ENCODE peak calls at places on chromosomes 16 and 17, in seven cellular contexts. G is transverse colon; I is body of pancreas; M is cardiac muscle cell; P is uterus; W is CD8-positive, alpha-beta T cell; T is suprapubic skin. Q is an unnamed sample. For H3K4me1, the result is how much of the 10 kb centered on the place peaks cover.

GRCh38 chr16:31200821-31201510 is 1.6 kb downstream of the PYCARD start:
- DNase-seq in G (no peak), I (no peak), M (no peak), P (no peak), W (peak), T (no peak), Q (no peak)

GRCh38 chr17:82608816-82609215 is 39.4 kb downstream of the WDR45B start:
- DNase-seq in G (no peak), I (no peak), M (no peak), P (no peak), W (no peak), T (no peak), Q (no peak)

GRCh38 chr17:41360291-41360995 is 9.2 kb downstream of the KRT33B start:
- DNase-seq in G (no peak), I (no peak), M (peak), P (no peak), W (no peak), T (no peak), Q (peak)

GRCh38 chr17:57463103-57463885 is 207.0 kb downstream of the MSI2 start:
- DNase-seq in G (peak), I (no peak), M (peak), P (no peak), W (no peak), T (no peak), Q (peak)

GRCh38 chr17:7004398-7005253 is 7.8 kb upstream of the RNASEK start:
- DNase-seq in G (no peak), I (no peak), M (peak), P (no peak), W (no peak), T (no peak), Q (peak)

GRCh38 chr17:65099941-65100315 is 37.2 kb upstream of the RGS9 start:
- DNase-seq in G (peak), I (peak), M (peak), P (no peak), W (peak), T (peak), Q (no peak)

GRCh38 chr17:69819316-69820087 is 255.5 kb upstream of the KCNJ16 start:
- DNase-seq in G (no peak), I (no peak), M (peak), P (no peak), W (no peak), T (no peak), Q (no peak)

GRCh38 chr17:1365445-1366039 is 34.5 kb downstream of the YWHAE start:
- DNase-seq in G (peak), I (peak), M (peak), P (peak), W (peak), T (no peak), Q (peak)

GRCh38 chr16:57938936-57939871 is 31.7 kb downstream of the CNGB1 start:
- DNase-seq in G (peak), I (peak), M (peak), P (peak), W (no peak), T (no peak), Q (peak)

GRCh38 chr17:82218349-82219075 is 5.9 kb upstream of the CCDC57 start:
- DNase-seq in G (no peak), I (no peak), M (no peak), P (no peak), W (no peak), T (no peak), Q (no peak)

GRCh38 chr16:86978445-86979030 is 338.7 kb downstream of the C16orf95 start:
- DNase-seq in G (no peak), I (no peak), M (no peak), P (no peak), W (no peak), T (no peak), Q (no peak)

GRCh38 chr17:43723697-43724359 is 34.8 kb downstream of the SOST start:
- DNase-seq in G (no peak), I (no peak), M (peak), P (no peak), W (no peak), T (no peak), Q (peak)

GRCh38 chr16:62869837-62870236 is 833.6 kb upstream of the CDH8 start:
- DNase-seq in G (no peak), I (no peak), M (no peak), P (no peak), W (no peak), T (no peak), Q (no peak)

GRCh38 chr17:2724783-2725164 is 13.2 kb upstream of the CLUH start:
- DNase-seq in G (peak), I (no peak), M (peak), P (no peak), W (no peak), T (no peak), Q (peak)

GRCh38 chr16:9351440-9351839 is 260.0 kb downstream of the HAPSTR1 start:
- DNase-seq in G (peak), I (peak), M (no peak), P (no peak), W (no peak), T (no peak), Q (no peak)

GRCh38 chr17:74274703-74275340 is 788 bp downstream of the DNAI2 start:
- DNase-seq in G (no peak), I (no peak), M (no peak), P (no peak), W (no peak), T (no peak), Q (no peak)

GRCh38 chr16:47045023-47045422 is 71.5 kb upstream of the DNAJA2 start:
- DNase-seq in G (no peak), I (no peak), M (peak), P (no peak), W (no peak), T (no peak), Q (no peak)

GRCh38 chr17:66426397-66427033 is 124.1 kb downstream of the PRKCA start:
- DNase-seq in G (peak), I (no peak), M (peak), P (no peak), W (peak), T (no peak), Q (peak)

GRCh38 chr17:45160505-45161287 is 979 bp upstream of the HEXIM2 start:
- DNase-seq in G (peak), I (peak), M (peak), P (peak), W (peak), T (peak), Q (no peak)

GRCh38 chr17:61406871-61407210 is 7.2 kb downstream of the TBX2 start:
- DNase-seq in G (no peak), I (no peak), M (no peak), P (no peak), W (no peak), T (no peak), Q (no peak)

DNA sequence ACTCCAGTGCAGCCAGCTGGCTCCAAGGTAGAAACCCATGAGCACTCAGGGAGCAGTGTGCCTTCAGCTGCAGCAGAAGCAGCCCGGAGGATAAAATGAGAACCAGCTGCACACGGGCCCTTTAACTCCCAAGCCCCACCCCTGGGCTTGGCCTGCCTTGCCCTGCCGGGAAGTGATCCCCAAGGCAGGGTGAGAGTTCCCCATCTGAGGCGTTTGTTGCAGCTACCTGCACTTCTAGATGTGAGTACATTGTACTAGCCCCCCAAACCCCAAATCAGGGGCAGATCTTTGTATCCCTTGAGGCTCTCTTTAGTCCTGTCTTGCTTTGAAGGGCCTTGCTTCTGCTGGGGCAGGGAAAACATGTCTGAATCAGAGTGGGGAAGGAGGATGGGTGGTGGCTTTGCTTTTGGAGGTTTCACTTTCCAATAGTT is at the start of gene MVP:
- DNase-seq in G (peak), I (peak), M (peak), P (peak), W (no peak), T (no peak), Q (peak)
- H3K4me1 ChIP-seq in G (under half), I (half or more), M (under half), P (under half), W (half or more), T (half or more), Q (under half)

GRCh38 chr16:35525979-35526590 is 2066.7 kb downstream of the TP53TG3F start:
- DNase-seq in G (no peak), I (no peak), M (no peak), P (no peak), W (no peak), T (no peak), Q (no peak)
- TF ChIP-seq CTCF in G (no peak), I (no peak), M (no peak), P (no peak), W (no peak), T (no peak), Q (no peak)

DNA sequence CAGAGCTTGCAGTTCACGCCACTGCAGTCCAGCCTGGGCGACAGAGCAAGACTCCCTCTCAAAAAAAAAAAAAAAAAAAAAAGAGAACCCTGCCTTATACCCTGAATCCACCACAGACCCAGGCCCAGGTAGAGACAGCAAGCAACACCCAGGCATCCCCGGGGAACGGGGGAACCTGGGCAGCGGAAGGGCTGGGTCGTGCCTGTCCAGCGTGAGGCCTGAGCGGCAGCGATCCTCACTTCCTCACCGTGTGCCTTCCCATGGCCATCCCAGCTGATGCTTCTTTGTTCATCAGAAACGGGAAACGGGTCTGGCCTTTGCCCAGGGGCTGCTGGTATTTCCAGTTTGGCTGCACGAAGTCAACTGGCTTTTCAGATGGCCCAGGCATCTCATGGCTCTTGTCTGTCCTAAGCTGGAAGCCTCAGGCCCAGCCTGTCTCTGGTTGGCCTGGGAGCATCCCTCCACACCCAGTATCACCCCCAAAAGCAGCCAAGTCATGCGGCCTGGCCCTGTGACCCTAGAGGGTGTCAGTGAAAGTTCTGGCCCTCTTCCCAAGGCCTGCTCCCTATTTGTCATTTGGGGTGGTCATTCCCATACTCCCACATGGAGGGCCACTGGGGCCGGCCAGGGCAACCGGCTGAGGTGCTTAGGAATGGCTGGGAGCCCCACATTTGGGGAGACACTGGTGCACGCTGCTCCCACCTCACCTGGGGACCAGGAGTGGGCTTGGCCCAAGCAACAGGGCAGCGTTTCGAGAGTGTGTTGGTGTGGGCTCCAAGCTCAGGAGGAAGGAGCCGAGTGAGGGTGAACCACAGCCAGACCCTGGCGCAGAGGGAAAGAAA is 20.1 kb downstream of the FAM83G start:
- DNase-seq in G (no peak), I (no peak), M (no peak), P (no peak), W (no peak), T (no peak), Q (no peak)
- H3K4me1 ChIP-seq in G (under half), I (half or more), M (under half), P (under half), W (under half), T (half or more), Q (under half)

DNA sequence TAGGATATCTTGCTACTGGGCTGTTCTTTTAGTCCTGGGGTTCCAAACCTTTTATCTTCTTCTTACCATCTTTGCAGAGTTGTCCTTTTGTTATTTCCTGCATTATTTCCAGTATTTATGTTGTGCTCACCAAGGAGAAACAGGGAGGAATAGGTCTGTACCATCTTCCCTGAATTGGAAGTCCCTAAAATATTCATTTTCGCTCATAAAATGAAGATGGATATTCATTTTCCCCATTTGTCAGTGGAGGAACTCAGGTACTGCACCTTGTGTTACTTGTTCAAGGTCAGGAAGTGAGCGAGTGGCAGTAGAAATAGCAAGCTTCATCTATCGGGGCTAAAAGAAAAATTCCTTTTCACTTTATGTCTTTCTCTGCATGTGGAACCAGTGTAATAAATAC is 989.7 kb downstream of the CDH11 start:
- DNase-seq in G (no peak), I (no peak), M (no peak), P (no peak), W (no peak), T (no peak), Q (no peak)
- TF ChIP-seq CTCF in G (no peak), I (no peak), M (no peak), P (no peak), W (no peak), T (no peak), Q (no peak)

GRCh38 chr17:38877130-38877851 is 7.4 kb downstream of the LASP1 start:
- DNase-seq in G (peak), I (no peak), M (no peak), P (no peak), W (peak), T (no peak), Q (no peak)
- H3K4me1 ChIP-seq in G (half or more), I (half or more), M (under half), P (under half), W (half or more), T (half or more), Q (half or more)

Q was measured in foreskin keratinocyte.